ENCODE peak calls at places on chromosomes 6 and 20, in ten cellular contexts. H is EL; N is AG04450; K is small intestine; B is dermis blood vessel endothelial cell; M is LoVo; V is activated gamma-delta T cell treated with anti-CD3 and anti-CD28 coated beads, Interleukin-2, amount 50 U/mL, for 16 hours; G is GM23248; X is C1 segment of cervical spinal cord; F is lung microvascular endothelial cell. T is an unnamed sample.
A peak's percentile ranks its signal among the peaks of the same experiment; 100 is the strongest.

GRCh38 chr20:45776931-45777330 is 14.8 kb downstream of the WFDC3 start:
- DNase-seq in G (no peak), V (no peak), B (no peak), K (no peak), N (no peak), F (no peak), H (no peak), X (no peak), M (no peak), T (no peak)

GRCh38 chr6:90186637-90187361 is 109.8 kb downstream of the BACH2 start:
- DNase-seq in B (no peak), G (no peak), H (no peak), F (no peak), M (no peak), V (no peak), N (no peak), X (no peak), K (no peak), T (no peak)

GRCh38 chr20:21557246-21557982 is 43.5 kb upstream of the NKX2-2 start:
- DNase-seq in K (no peak), F (no peak), H (no peak), X (no peak), G (no peak), B (no peak), V (no peak), N (no peak), M (peak; percentile 20), T (no peak)

GRCh38 chr6:121522265-121522664 is 86.8 kb downstream of the GJA1 start:
- DNase-seq in N (peak; percentile 86), H (peak; percentile 96), X (no peak), B (peak; percentile 99), G (peak; percentile 96), K (no peak), V (no peak), F (peak; percentile 77), M (no peak), T (peak; percentile 23)

GRCh38 chr6:46287043-46287442 is 116.3 kb upstream of the ENPP5 start:
- DNase-seq in K (no peak), G (no peak), M (no peak), X (no peak), V (no peak), F (no peak), B (no peak), N (no peak), H (no peak), T (no peak)

GRCh38 chr20:15071010-15071808 is 733.8 kb upstream of the FLRT3 start:
- DNase-seq in B (no peak), X (no peak), V (no peak), H (no peak), G (no peak), N (no peak), F (no peak), K (no peak), M (no peak), T (no peak)

GRCh38 chr6:137176729-137177128 is 3.3 kb upstream of the IL22RA2 start:
- DNase-seq in F (no peak), X (no peak), H (no peak), M (no peak), N (no peak), B (no peak), G (no peak), V (no peak), K (no peak), T (no peak)

GRCh38 chr20:57498425-57499400 is 26.2 kb downstream of the CTCFL start:
- DNase-seq in M (no peak), H (peak; percentile 64), F (peak; percentile 38), B (peak; percentile 51), X (no peak), G (peak; percentile 50), V (no peak), N (no peak), K (no peak), T (no peak)

GRCh38 chr6:50843842-50844241 is 25.2 kb downstream of the TFAP2B start:
- DNase-seq in B (no peak), F (no peak), X (no peak), K (no peak), M (no peak), N (no peak), G (no peak), H (no peak), V (no peak), T (no peak)

GRCh38 chr6:92114091-92114490 is 1305.3 kb downstream of the EPHA7 start:
- DNase-seq in M (no peak), V (no peak), N (no peak), F (no peak), B (no peak), G (no peak), K (no peak), X (no peak), H (no peak), T (no peak)

GRCh38 chr6:167093922-167094432 is 28.9 kb upstream of the CCR6 start:
- DNase-seq in F (peak; percentile 28), M (no peak), V (peak; percentile 74), N (no peak), X (no peak), B (peak; percentile 28), K (peak; percentile 48), G (peak; percentile 5), H (no peak), T (no peak)

GRCh38 chr6:24907959-24908358 is 27.8 kb downstream of the RIPOR2 start:
- DNase-seq in B (no peak), N (no peak), H (no peak), G (peak; percentile 10), V (no peak), X (no peak), K (no peak), M (no peak), F (no peak), T (no peak)

GRCh38 chr6:24517659-24518538 is 23.1 kb downstream of the ALDH5A1 start:
- DNase-seq in M (no peak), B (no peak), F (no peak), V (no peak), X (no peak), N (no peak), G (no peak), K (no peak), H (no peak), T (no peak)